ENCODE peak calls at places on chromosomes 6 and 20, in ten cellular contexts. Y, Q, P, J, E, S, U, G, V and R are unnamed samples.

GRCh38 chr6:4259391-4259790 is 124.0 kb upstream of the ECI2 start:
- DNase-seq in Y (no peak), Q (no peak), P (no peak), J (no peak), E (no peak), S (no peak), U (no peak), G (no peak), V (no peak), R (no peak)

GRCh38 chr6:142413111-142413510 is 111.3 kb downstream of the ADGRG6 start:
- DNase-seq in Y (peak), Q (no peak), P (no peak), J (no peak), E (no peak), S (no peak), U (peak), G (no peak), V (peak), R (no peak)

GRCh38 chr20:36888880-36889516 is 13.1 kb downstream of the TLDC2 start:
- DNase-seq in Y (no peak), Q (no peak), P (no peak), J (no peak), E (no peak), S (no peak), U (no peak), G (no peak), V (no peak), R (no peak)

GRCh38 chr6:150940951-150941350 is 75.4 kb downstream of the MTHFD1L start:
- DNase-seq in Y (peak), Q (no peak), P (no peak), J (no peak), E (no peak), S (no peak), U (peak), G (no peak), V (peak), R (peak)

GRCh38 chr20:16864069-16864468 is 115.9 kb downstream of the OTOR start:
- DNase-seq in Y (peak), Q (no peak), P (no peak), J (no peak), E (no peak), S (no peak), U (peak), G (no peak), V (no peak), R (no peak)

GRCh38 chr20:32674362-32674789 is 635 bp upstream of the C20orf203 start:
- DNase-seq in Y (peak), Q (peak), P (peak), J (no peak), E (peak), S (no peak), U (peak), G (peak), V (peak), R (peak)

GRCh38 chr6:161487694-161488093 is 213.8 kb upstream of the AGPAT4 start:
- DNase-seq in Y (peak), Q (no peak), P (no peak), J (no peak), E (no peak), S (no peak), U (no peak), G (no peak), V (peak), R (no peak)

GRCh38 chr20:23286346-23286745 is 64.2 kb upstream of the NXT1 start:
- DNase-seq in Y (no peak), Q (no peak), P (no peak), J (no peak), E (no peak), S (no peak), U (no peak), G (no peak), V (no peak), R (no peak)

GRCh38 chr20:62206388-62206775 is 13.7 kb downstream of the HRH3 start:
- DNase-seq in Y (no peak), Q (no peak), P (no peak), J (no peak), E (no peak), S (no peak), U (no peak), G (no peak), V (no peak), R (no peak)

GRCh38 chr20:61185181-61185580 is 66.9 kb upstream of the CDH4 start:
- DNase-seq in Y (peak), Q (no peak), P (no peak), J (no peak), E (no peak), S (no peak), U (no peak), G (no peak), V (peak), R (no peak)

GRCh38 chr20:48092596-48093280 is 307.5 kb upstream of the SULF2 start:
- DNase-seq in Y (no peak), Q (no peak), P (no peak), J (no peak), E (no peak), S (no peak), U (no peak), G (no peak), V (no peak), R (no peak)

GRCh38 chr6:7974932-7975763 is 64.6 kb upstream of the TXNDC5 start:
- DNase-seq in Y (peak), Q (peak), P (peak), J (no peak), E (no peak), S (peak), U (peak), G (no peak), V (peak), R (peak)

GRCh38 chr6:105831321-105831720 is 254.8 kb upstream of the PRDM1 start:
- DNase-seq in Y (no peak), Q (no peak), P (no peak), J (no peak), E (no peak), S (no peak), U (no peak), G (no peak), V (no peak), R (no peak)

GRCh38 chr20:46312075-46312944 is 4.0 kb upstream of the CDH22 start:
- DNase-seq in Y (no peak), Q (no peak), P (no peak), J (no peak), E (no peak), S (no peak), U (peak), G (no peak), V (no peak), R (no peak)

GRCh38 chr6:70310063-70310694 is 7.3 kb upstream of the COL9A1 start:
- DNase-seq in Y (peak), Q (peak), P (no peak), J (peak), E (no peak), S (peak), U (peak), G (no peak), V (peak), R (peak)

GRCh38 chr6:92753956-92754355 is 665.4 kb downstream of the EPHA7 start:
- DNase-seq in Y (no peak), Q (no peak), P (no peak), J (no peak), E (no peak), S (no peak), U (no peak), G (no peak), V (no peak), R (no peak)

GRCh38 chr6:157990321-157991066 is 8.8 kb downstream of the SYNJ2 start:
- DNase-seq in Y (no peak), Q (no peak), P (no peak), J (no peak), E (no peak), S (peak), U (no peak), G (no peak), V (peak), R (no peak)

GRCh38 chr6:108115598-108116058 is 41.1 kb upstream of the OSTM1 start:
- DNase-seq in Y (no peak), Q (peak), P (no peak), J (peak), E (no peak), S (no peak), U (no peak), G (no peak), V (peak), R (no peak)

GRCh38 chr6:149454405-149454848 is 30.4 kb downstream of the ZC3H12D start:
- DNase-seq in Y (peak), Q (no peak), P (peak), J (no peak), E (no peak), S (peak), U (peak), G (no peak), V (peak), R (peak)

GRCh38 chr6:282177-282866 is 10.0 kb upstream of the DUSP22 start:
- DNase-seq in Y (no peak), Q (no peak), P (no peak), J (no peak), E (no peak), S (no peak), U (no peak), G (no peak), V (no peak), R (no peak)

GRCh38 chr20:48578397-48579098 is 249.3 kb downstream of the PREX1 start:
- DNase-seq in Y (no peak), Q (no peak), P (no peak), J (no peak), E (no peak), S (no peak), U (no peak), G (no peak), V (no peak), R (no peak)

GRCh38 chr20:15287331-15287730 is 949.9 kb upstream of the FLRT3 start:
- DNase-seq in Y (no peak), Q (no peak), P (no peak), J (no peak), E (no peak), S (no peak), U (no peak), G (no peak), V (no peak), R (no peak)

GRCh38 chr6:35731736-35732532 is 4.9 kb upstream of the ARMC12 start:
- DNase-seq in Y (peak), Q (peak), P (peak), J (peak), E (peak), S (peak), U (peak), G (peak), V (peak), R (peak)

GRCh38 chr6:167846997-167847606 is 20.4 kb downstream of the AFDN start:
- DNase-seq in Y (peak), Q (no peak), P (no peak), J (no peak), E (no peak), S (no peak), U (no peak), G (no peak), V (peak), R (no peak)

GRCh38 chr20:13213335-13213734 is 7.7 kb upstream of the ISM1 start:
- DNase-seq in Y (no peak), Q (no peak), P (no peak), J (no peak), E (no peak), S (no peak), U (no peak), G (no peak), V (no peak), R (no peak)

GRCh38 chr20:50747275-50747674 is 15.9 kb downstream of the PARD6B start:
- DNase-seq in Y (no peak), Q (no peak), P (no peak), J (no peak), E (no peak), S (no peak), U (no peak), G (no peak), V (no peak), R (no peak)

GRCh38 chr6:86706449-86706848 is 230.9 kb upstream of the HTR1E start:
- DNase-seq in Y (no peak), Q (no peak), P (no peak), J (no peak), E (no peak), S (no peak), U (no peak), G (no peak), V (no peak), R (no peak)

GRCh38 chr6:100512203-100512862 is 47.6 kb upstream of the SIM1 start:
- DNase-seq in Y (no peak), Q (no peak), P (no peak), J (no peak), E (no peak), S (peak), U (peak), G (no peak), V (peak), R (no peak)

GRCh38 chr20:62765432-62766070 is 30.7 kb upstream of the MRGBP start:
- DNase-seq in Y (no peak), Q (no peak), P (no peak), J (no peak), E (no peak), S (no peak), U (no peak), G (no peak), V (no peak), R (no peak)

GRCh38 chr6:116556065-116556464 is 2.5 kb downstream of the CALHM4 start:
- DNase-seq in Y (peak), Q (no peak), P (no peak), J (no peak), E (no peak), S (peak), U (peak), G (no peak), V (peak), R (peak)

GRCh38 chr20:41632896-41633295 is 14.7 kb upstream of the CHD6 start:
- DNase-seq in Y (peak), Q (peak), P (no peak), J (peak), E (no peak), S (peak), U (no peak), G (no peak), V (peak), R (peak)

GRCh38 chr20:52497731-52498130 is 306.2 kb upstream of the ZFP64 start:
- DNase-seq in Y (peak), Q (no peak), P (no peak), J (no peak), E (no peak), S (no peak), U (no peak), G (no peak), V (peak), R (no peak)